ENCODE peak calls at places on chromosomes 12 and 14, in five cellular contexts. T is omental fat pad, I is right atrium auricular region, G is A549, U is GM20000. K is an unnamed sample.

GRCh38 chr14:54669759-54670630 is 103.1 kb downstream of the SAMD4A start:
- DNase-seq in T (no peak), I (peak; percentile 57), G (no peak), U (no peak), K (no peak)

GRCh38 chr12:11827096-11827841 is 177.8 kb downstream of the ETV6 start:
- DNase-seq in T (no peak), I (no peak), G (no peak), U (no peak), K (no peak)

GRCh38 chr12:57591567-57592325 is 754 bp downstream of the PIP4K2C start:
- DNase-seq in T (no peak), I (no peak), G (peak; percentile 46), U (no peak), K (no peak)

GRCh38 chr12:107760207-107760816 is 625 bp downstream of the PRDM4 start:
- DNase-seq in T (peak; percentile 25), I (no peak), G (peak; percentile 36), U (peak; percentile 51), K (peak; percentile 85)

GRCh38 chr12:111557271-111558106 is 41.6 kb downstream of the ATXN2 start:
- DNase-seq in T (no peak), I (no peak), G (no peak), U (no peak), K (no peak)

GRCh38 chr14:35687335-35687939 is 121.7 kb downstream of the RALGAPA1 start:
- DNase-seq in T (no peak), I (no peak), G (peak; percentile 4), U (peak; percentile 22), K (no peak)

GRCh38 chr14:34065222-34065621 is 114.3 kb upstream of the EGLN3 start:
- DNase-seq in T (no peak), I (no peak), G (no peak), U (no peak), K (no peak)

GRCh38 chr14:21066882-21067502 is 3.1 kb upstream of the ARHGEF40 start:
- DNase-seq in T (no peak), I (no peak), G (peak; percentile 41), U (peak; percentile 39), K (no peak)

GRCh38 chr14:86462193-86462592 is 932.2 kb downstream of the FLRT2 start:
- DNase-seq in T (no peak), I (no peak), G (no peak), U (no peak), K (no peak)

GRCh38 chr14:24177041-24177825 is 5.4 kb downstream of the REC8 start:
- DNase-seq in T (no peak), I (no peak), G (no peak), U (no peak), K (no peak)

GRCh38 chr14:76958020-76958965 is 70.2 kb downstream of the IRF2BPL start:
- DNase-seq in T (no peak), I (no peak), G (no peak), U (no peak), K (no peak)

GRCh38 chr12:52434096-52434733 is at the start of gene KRT75:
- DNase-seq in T (no peak), I (no peak), G (no peak), U (no peak), K (no peak)

GRCh38 chr12:59382678-59383425 is 213.0 kb upstream of the SLC16A7 start:
- DNase-seq in T (no peak), I (no peak), G (no peak), U (no peak), K (no peak)

GRCh38 chr12:51700887-51701286 is 109.9 kb downstream of the SCN8A start:
- DNase-seq in T (no peak), I (no peak), G (no peak), U (no peak), K (no peak)

GRCh38 chr14:30131698-30132097 is 204.1 kb upstream of the PRKD1 start:
- DNase-seq in T (no peak), I (no peak), G (no peak), U (no peak), K (no peak)

GRCh38 chr14:75636100-75636692 is 24.5 kb downstream of the ERG28 start:
- DNase-seq in T (no peak), I (no peak), G (no peak), U (no peak), K (no peak)

GRCh38 chr14:95196268-95196667 is 38.9 kb upstream of the DICER1 start:
- DNase-seq in T (no peak), I (no peak), G (peak; percentile 14), U (peak; percentile 61), K (no peak)

GRCh38 chr12:89309452-89309802 is 42.9 kb downstream of the DUSP6 start:
- DNase-seq in T (no peak), I (no peak), G (no peak), U (no peak), K (no peak)

GRCh38 chr14:68291820-68292219 is 472.2 kb downstream of the RAD51B start:
- DNase-seq in T (no peak), I (no peak), G (no peak), U (no peak), K (no peak)

GRCh38 chr14:52918486-52918885 is 32.4 kb downstream of the FERMT2 start:
- DNase-seq in T (no peak), I (no peak), G (no peak), U (peak; percentile 71), K (no peak)

GRCh38 chr12:50546441-50547318 is 41.9 kb downstream of the DIP2B start:
- DNase-seq in T (no peak), I (no peak), G (no peak), U (no peak), K (no peak)

GRCh38 chr12:88495031-88495430 is 85.2 kb downstream of the KITLG start:
- DNase-seq in T (no peak), I (no peak), G (no peak), U (no peak), K (no peak)

GRCh38 chr12:57898308-57898970 is 42.9 kb upstream of the ATP23 start:
- DNase-seq in T (no peak), I (no peak), G (no peak), U (peak; percentile 56), K (no peak)

GRCh38 chr14:52690983-52691760 is 4.2 kb downstream of the ERO1A start:
- DNase-seq in T (no peak), I (no peak), G (no peak), U (no peak), K (no peak)

GRCh38 chr14:105882626-105883025 is 356.2 kb downstream of the TMEM121 start:
- DNase-seq in T (no peak), I (no peak), G (no peak), U (no peak), K (peak; percentile 63)

GRCh38 chr12:26571539-26571938 is 261.5 kb downstream of the ITPR2 start:
- DNase-seq in T (no peak), I (no peak), G (no peak), U (no peak), K (no peak)

GRCh38 chr14:21861153-21861552 is 187.5 kb upstream of the OR4E1 start:
- DNase-seq in T (no peak), I (no peak), G (no peak), U (no peak), K (no peak)

GRCh38 chr14:46036099-46036498 is 615.5 kb downstream of the RPL10L start:
- DNase-seq in T (no peak), I (no peak), G (no peak), U (no peak), K (no peak)

GRCh38 chr14:47391105-47391504 is 284.3 kb downstream of the MDGA2 start:
- DNase-seq in T (no peak), I (no peak), G (no peak), U (no peak), K (no peak)

GRCh38 chr12:125131958-125132357 is 66.7 kb downstream of the AACS start:
- DNase-seq in T (no peak), I (no peak), G (no peak), U (no peak), K (no peak)

GRCh38 chr12:53195516-53196420 is 11.3 kb downstream of the ITGB7 start:
- DNase-seq in T (no peak), I (no peak), G (no peak), U (no peak), K (no peak)

GRCh38 chr12:122123051-122123760 is 44.6 kb downstream of the MLXIP start:
- DNase-seq in T (peak; percentile 61), I (peak; percentile 82), G (peak; percentile 76), U (peak; percentile 84), K (peak; percentile 89)
- TF ChIP-seq CTCF in T (no peak), I (peak; percentile 83), G (peak; percentile 92), U (peak; percentile 55), K (peak; percentile 86)

DNA sequence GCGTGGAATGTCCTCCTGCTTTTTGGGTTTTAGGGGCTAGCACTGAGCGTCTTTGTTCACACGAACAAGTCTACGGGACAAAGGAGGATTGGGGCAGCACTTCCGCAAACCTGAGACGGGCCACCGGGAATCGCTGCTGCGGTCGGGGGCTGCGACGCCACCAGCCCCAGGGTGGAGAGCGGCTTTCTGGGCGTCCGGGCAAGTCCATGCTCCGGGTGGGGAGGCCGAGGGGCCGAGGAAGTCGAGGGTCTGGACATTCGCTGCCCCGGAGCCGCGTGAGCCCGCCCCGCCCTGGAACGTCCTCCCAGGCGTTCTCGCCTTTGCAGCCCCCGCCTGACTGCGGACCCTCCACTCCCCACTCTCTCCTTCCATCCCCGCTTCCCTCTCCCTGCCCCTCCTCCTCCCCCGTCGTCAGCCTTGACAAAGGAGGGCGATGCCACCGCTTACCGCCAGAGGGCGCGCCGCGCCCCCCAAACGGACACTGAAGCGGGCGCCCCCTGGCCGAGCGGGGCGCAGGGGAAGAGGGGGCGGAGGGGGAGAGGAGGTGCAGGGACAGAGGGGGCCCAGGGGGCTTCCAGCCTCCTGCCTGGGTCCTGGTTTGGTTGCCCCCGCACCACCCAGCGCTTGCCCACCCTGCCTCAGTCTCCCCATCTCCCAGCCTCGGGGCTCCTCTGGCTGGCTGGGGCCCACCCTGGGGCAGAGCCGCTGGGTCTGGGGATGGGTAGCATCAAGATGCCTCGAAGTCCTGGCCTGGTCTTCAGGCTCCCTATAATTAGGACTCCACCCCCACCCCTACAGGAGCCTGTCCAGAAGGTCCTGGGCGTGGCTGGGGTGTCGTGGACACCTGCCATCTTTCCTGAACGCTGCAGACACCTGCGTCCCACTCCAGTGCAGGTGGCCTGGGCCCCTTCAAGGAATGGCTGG is 39.1 kb upstream of the INF2 start:
- DNase-seq in T (peak; percentile 57), I (no peak), G (peak; percentile 82), U (peak; percentile 93), K (peak; percentile 91)
- TF ChIP-seq CTCF in T (no peak), I (peak; percentile 100), G (peak; percentile 98), U (peak; percentile 96), K (peak; percentile 99)

GRCh38 chr12:40672650-40673319 is 19.5 kb upstream of the CNTN1 start:
- DNase-seq in T (no peak), I (no peak), G (no peak), U (no peak), K (no peak)

GRCh38 chr12:40662366-40662765 is 29.9 kb upstream of the CNTN1 start:
- DNase-seq in T (no peak), I (no peak), G (no peak), U (no peak), K (no peak)

GRCh38 chr12:40663781-40664180 is 28.5 kb upstream of the CNTN1 start:
- DNase-seq in T (no peak), I (no peak), G (no peak), U (no peak), K (no peak)

DNA sequence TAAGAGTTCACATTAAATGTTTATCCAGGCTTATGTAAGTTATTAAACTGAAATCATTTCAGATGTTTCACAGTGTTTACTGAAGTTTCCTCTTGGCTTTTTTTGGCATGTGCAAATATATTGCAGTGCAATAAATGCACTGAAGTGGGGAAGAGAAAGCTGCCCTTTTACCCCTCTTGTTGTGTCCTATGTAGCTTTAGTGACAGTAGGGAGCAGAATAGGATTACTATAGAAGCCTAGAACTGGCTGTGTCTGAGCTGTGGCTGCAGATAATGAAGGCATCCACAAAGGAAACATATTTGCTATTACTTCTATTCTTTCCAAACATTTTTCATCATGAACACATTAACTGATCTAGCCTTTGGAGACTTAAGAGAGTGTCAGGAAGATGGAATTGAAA is 24.1 kb upstream of the CNTN1 start:
- DNase-seq in T (no peak), I (no peak), G (peak; percentile 14), U (no peak), K (no peak)
- TF ChIP-seq CTCF in T (no peak), I (no peak), G (peak; percentile 59), U (no peak), K (no peak)

GRCh38 chr14:31320216-31320615 is 100.1 kb downstream of the HEATR5A start:
- DNase-seq in T (no peak), I (no peak), G (no peak), U (no peak), K (no peak)
- TF ChIP-seq CTCF in T (no peak), I (no peak), G (no peak), U (no peak), K (no peak)

K was measured in osteocyte.